ENCODE peak calls at places on chromosome 9, in six cellular contexts. P is esophagus squamous epithelium, U is neuronal stem cell, F is right cardiac atrium, S is lower lobe of right lung, M is small intestine. Y is an unnamed sample. For H3K4me1, the result is how much of the 10 kb centered on the place peaks cover.

GRCh38 chr9:546797-547223 is 294.7 kb upstream of the DMRT1 start:
- DNase-seq in U (peak), F (no peak), P (no peak), S (no peak), M (no peak), Y (no peak)

GRCh38 chr9:110126457-110126856 is 81.5 kb downstream of the C9orf152 start:
- DNase-seq in U (no peak), F (no peak), S (no peak), P (no peak), M (no peak), Y (no peak)

GRCh38 chr9:81377310-81377709 is 312.0 kb downstream of the TLE1 start:
- DNase-seq in S (no peak), F (no peak), P (no peak), M (no peak), U (no peak), Y (no peak)

GRCh38 chr9:91659529-91660294 is 236.1 kb upstream of the NFIL3 start:
- DNase-seq in U (peak), M (no peak), S (no peak), P (no peak), F (no peak), Y (peak)

GRCh38 chr9:133788819-133789733 is 50.9 kb upstream of the SARDH start:
- DNase-seq in M (peak), P (no peak), U (no peak), S (peak), F (peak), Y (no peak)

GRCh38 chr9:9912459-9912858 is 700.3 kb downstream of the PTPRD start:
- DNase-seq in F (no peak), P (no peak), M (peak), U (no peak), S (no peak), Y (no peak)

GRCh38 chr9:98962181-98962560 is 18.5 kb downstream of the COL15A1 start:
- DNase-seq in P (no peak), M (no peak), F (no peak), U (no peak), S (no peak), Y (no peak)

GRCh38 chr9:72807765-72808445 is 144.9 kb downstream of the ALDH1A1 start:
- DNase-seq in M (no peak), F (no peak), U (no peak), P (no peak), S (no peak), Y (no peak)

GRCh38 chr9:2359821-2360220 is 261.8 kb upstream of the VLDLR start:
- DNase-seq in U (peak), P (no peak), M (no peak), F (no peak), S (no peak), Y (no peak)

GRCh38 chr9:134689320-134690181 is 47.9 kb downstream of the COL5A1 start:
- DNase-seq in M (peak), P (no peak), F (peak), U (peak), S (peak), Y (peak)

GRCh38 chr9:112558476-112558875 is 71.8 kb downstream of the KIAA1958 start:
- DNase-seq in P (no peak), U (no peak), F (no peak), M (no peak), S (no peak), Y (no peak)
- H3K4me1 ChIP-seq in P (under half), U (under half), F (under half), M (under half), S (under half), Y (under half)

GRCh38 chr9:129568560-129569505 is 52.1 kb downstream of the C9orf50 start:
- DNase-seq in P (no peak), M (no peak), F (peak), S (peak), U (no peak), Y (no peak)

GRCh38 chr9:129567329-129567728 is 53.6 kb downstream of the C9orf50 start:
- DNase-seq in S (no peak), F (no peak), M (no peak), U (no peak), P (no peak), Y (no peak)

GRCh38 chr9:129569506-129570449 is 51.1 kb downstream of the C9orf50 start:
- DNase-seq in F (no peak), U (no peak), P (no peak), M (peak), S (no peak), Y (no peak)

GRCh38 chr9:129566563-129567266 is 54.2 kb downstream of the C9orf50 start:
- DNase-seq in F (no peak), U (no peak), M (no peak), P (no peak), S (no peak), Y (no peak)

DNA sequence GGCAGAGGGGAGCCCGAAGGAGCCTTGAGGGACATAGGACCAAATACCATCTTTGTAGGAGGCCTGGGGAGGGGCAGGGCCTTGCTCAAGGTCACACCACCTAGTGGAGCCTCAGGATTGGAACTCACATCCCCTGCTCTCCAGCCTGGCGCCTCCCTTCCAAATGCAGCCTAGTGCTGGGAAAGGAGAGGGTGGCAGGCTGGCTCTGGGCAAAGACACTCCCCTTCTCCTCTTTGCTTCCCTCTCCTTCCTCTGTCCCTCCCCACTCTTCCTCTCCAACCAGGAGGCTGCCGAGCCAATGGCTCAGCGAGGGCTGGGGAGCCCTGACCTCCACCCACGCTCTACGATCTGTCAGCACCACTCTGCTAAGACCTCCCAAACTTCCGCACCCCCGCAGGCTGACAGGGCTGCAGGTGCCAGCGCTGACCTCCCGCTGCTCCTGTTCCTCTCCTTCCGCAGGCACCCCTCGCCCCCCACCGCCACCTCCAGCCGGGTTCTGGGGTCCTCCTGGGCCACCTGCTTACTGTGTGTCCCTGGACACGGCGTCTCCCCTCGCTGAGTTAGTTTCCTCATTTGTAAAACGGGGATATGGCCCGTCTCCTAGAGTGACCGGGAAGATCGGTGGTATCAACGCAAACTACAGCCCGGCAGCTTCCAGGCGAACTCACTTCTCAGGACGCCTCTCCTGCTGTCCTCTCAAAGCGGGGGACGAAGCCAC is 52.9 kb downstream of the C9orf50 start:
- DNase-seq in U (no peak), F (peak), P (no peak), S (no peak), M (no peak), Y (no peak)
- H3K27ac ChIP-seq in U (peak), F (no peak), P (peak), S (peak), M (no peak), Y (no peak)

DNA sequence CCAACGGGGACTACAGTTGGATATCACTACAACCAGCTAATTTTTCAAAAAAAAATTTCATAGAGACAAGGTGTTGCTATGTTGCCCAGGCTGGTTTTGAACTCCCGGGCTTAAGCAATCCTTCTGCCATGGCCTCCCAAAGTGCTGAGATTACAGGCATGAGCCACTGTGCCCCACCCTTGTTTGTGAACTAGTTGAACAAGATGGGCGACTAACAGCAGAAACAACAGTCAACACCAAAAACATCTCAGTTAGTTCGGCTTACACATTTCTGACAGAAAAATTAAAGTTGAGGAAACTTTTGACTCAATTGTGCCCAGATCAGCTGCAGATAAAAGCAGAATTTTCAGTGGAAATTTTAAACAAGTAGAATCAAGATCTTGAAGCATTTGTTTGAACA is 470.1 kb downstream of the TLE4 start:
- DNase-seq in M (no peak), F (no peak), S (no peak), U (no peak), P (no peak), Y (no peak)
- H3K4me3 ChIP-seq in M (no peak), F (no peak), S (no peak), U (no peak), P (no peak), Y (no peak)

GRCh38 chr9:136087741-136088480 is 7.2 kb downstream of the NACC2 start:
- DNase-seq in P (no peak), F (peak), M (no peak), S (peak), U (no peak), Y (no peak)
- H3K4me1 ChIP-seq in P (half or more), F (under half), M (under half), S (half or more), U (under half), Y (under half)

DNA sequence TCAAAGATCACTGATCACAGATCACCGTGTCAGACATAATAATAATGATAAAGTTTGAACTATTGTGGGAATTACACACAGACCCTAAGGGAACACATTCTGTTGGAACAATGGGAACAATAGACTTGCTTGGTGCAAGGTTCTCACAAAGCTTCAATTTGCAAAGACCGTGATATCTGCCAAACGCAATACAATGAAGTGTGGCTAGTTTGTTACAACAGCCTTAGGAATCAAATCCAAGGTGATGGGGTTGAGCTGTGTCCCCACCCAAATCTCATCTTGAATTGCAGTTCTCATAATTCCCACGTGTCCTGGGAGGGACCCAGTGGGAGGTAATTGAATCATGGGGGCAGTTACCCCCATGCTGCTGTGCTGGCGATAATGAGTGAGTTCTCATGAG is 20.8 kb downstream of the KYAT1 start:
- DNase-seq in M (no peak), S (no peak), F (no peak), U (no peak), P (no peak), Y (no peak)
- H3K27ac ChIP-seq in M (no peak), S (peak), F (no peak), U (no peak), P (peak), Y (no peak)

GRCh38 chr9:87500894-87501656 is 3.4 kb downstream of the DAPK1 start:
- DNase-seq in P (no peak), U (no peak), S (no peak), F (no peak), M (no peak), Y (no peak)

GRCh38 chr9:87500491-87500890 is 2.8 kb downstream of the DAPK1 start:
- DNase-seq in P (no peak), M (no peak), U (no peak), S (no peak), F (no peak), Y (no peak)

GRCh38 chr9:87503970-87504369 is 6.3 kb downstream of the DAPK1 start:
- DNase-seq in P (no peak), U (no peak), F (no peak), M (no peak), S (no peak), Y (no peak)

GRCh38 chr9:87502446-87503232 is 5.0 kb downstream of the DAPK1 start:
- DNase-seq in P (no peak), S (peak), F (no peak), U (no peak), M (peak), Y (no peak)

GRCh38 chr9:87501806-87502205 is 4.1 kb downstream of the DAPK1 start:
- DNase-seq in U (no peak), S (no peak), M (no peak), P (no peak), F (no peak), Y (no peak)
- H3K4me3 ChIP-seq in U (no peak), S (peak), M (no peak), P (no peak), F (no peak), Y (no peak)

DNA sequence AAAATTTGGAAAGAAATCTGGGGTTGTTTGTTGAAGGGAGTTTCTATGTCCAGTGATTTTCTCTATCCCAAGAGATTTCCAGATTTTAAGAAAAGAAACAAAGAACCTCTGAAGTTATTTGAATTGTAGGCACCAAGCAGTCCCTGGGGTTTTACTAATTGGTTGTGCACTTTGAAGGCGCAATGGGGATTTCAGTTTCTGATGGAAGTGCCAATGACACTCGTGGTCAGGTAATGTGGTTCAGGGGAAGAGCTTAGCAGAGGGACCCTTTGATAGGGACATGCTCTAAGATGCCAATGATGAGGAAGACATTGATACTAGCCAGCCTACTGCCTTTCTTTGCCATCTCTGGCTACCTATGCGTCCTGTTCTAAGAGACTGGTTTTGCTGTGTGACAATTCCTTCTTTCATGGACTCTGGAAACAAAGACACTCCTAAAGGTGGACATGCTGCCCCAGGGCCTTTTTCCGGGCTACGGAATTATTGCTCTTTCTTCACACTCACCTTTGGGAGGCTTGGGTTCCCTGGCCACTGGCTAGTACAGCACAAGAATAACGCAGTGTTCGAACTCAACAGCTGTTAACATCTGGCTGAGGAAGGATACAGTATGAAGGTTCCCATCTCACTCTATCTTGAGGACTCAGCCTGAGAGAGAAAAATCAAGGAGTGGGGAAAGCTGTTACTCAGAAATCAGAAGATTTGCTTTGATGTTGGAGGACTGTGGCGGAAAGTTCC is 6.9 kb upstream of the TRAF1 start:
- DNase-seq in M (no peak), P (no peak), S (no peak), F (no peak), U (no peak), Y (no peak)
- H3K4me1 ChIP-seq in M (under half), P (half or more), S (half or more), F (under half), U (under half), Y (under half)

GRCh38 chr9:87148391-87149237 is 201.3 kb upstream of the GAS1 start:
- DNase-seq in U (peak), P (no peak), F (peak), M (peak), S (peak), Y (peak)
- H3K27ac ChIP-seq in U (peak), P (peak), F (peak), M (no peak), S (peak), Y (no peak)

DNA sequence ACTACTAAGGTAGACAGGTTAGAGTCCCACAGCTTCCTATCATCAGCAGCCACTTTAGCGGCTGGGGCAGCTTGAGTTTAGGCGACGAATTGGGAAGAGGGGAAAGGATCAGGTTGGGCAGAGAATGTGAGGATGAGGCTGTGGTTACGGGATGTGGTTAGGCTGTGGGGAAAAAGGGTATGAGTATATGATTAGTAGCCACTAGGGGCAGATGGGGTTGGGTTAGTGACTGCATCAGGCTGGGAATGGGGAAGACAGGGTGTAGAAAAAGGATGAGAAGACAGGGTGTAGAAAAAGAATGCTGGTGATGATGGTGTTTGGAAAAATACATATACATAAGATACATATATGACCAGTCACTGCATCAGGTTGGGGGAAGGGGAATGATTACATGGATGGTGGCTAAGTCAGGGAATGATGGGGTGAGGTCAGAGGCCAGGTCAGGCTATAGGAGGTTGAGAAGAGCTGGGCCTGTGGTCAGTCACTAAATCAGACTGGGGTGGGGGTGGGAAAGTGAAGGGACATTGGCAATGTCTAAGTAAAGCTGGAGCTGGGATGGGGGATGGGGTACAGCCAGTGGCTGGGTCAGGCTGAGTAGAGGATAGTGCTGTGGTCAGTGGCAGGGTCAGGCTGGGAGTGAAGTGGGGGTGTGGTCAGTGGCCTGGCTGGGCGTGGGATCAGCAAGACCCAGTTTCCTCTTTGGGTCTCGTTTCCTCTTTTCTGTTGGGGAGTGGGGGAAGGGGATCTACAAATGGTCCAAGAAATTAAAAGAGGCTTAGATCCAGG is 2.1 kb downstream of the TLN1 start:
- DNase-seq in U (peak), S (peak), M (peak), P (no peak), F (peak), Y (no peak)
- H3K4me3 ChIP-seq in U (peak), S (peak), M (peak), P (peak), F (peak), Y (no peak)